ENCODE peak calls at places on chromosomes 4 and X, in five cellular contexts. F, G, E, D and J are unnamed samples.

GRCh38 chr4:87014284-87014782 is 79.5 kb downstream of the AFF1 start:
- DNase-seq in G (no peak), E (no peak), D (no peak), F (no peak), J (no peak)

GRCh38 chr4:10173754-10174749 is 57.5 kb upstream of the WDR1 start:
- DNase-seq in D (peak), G (peak), E (no peak), F (no peak), J (no peak)

GRCh38 chr4:102562995-102563394 is 61.8 kb downstream of the NFKB1 start:
- DNase-seq in G (no peak), E (no peak), F (no peak), D (no peak), J (no peak)

GRCh38 chr4:59247032-59247431 is 1953.1 kb upstream of the ADGRL3 start:
- DNase-seq in F (no peak), G (no peak), D (no peak), E (peak), J (no peak)

GRCh38 chr4:2256781-2257191 is 5.1 kb downstream of the MXD4 start:
- DNase-seq in E (no peak), G (peak), F (no peak), D (peak), J (no peak)

GRCh38 chrX:134737061-134737460 is 78.8 kb upstream of the PLAC1 start:
- DNase-seq in E (no peak), G (no peak), D (no peak), F (no peak), J (no peak)

GRCh38 chrX:13476384-13476783 is 93.0 kb upstream of the EGFL6 start:
- DNase-seq in D (no peak), E (no peak), G (no peak), F (no peak), J (no peak)

GRCh38 chr4:40334591-40335507 is at the start of gene CHRNA9:
- DNase-seq in E (no peak), G (no peak), D (no peak), F (no peak), J (no peak)

GRCh38 chrX:120514236-120514635 is 45.1 kb upstream of the LAMP2 start:
- DNase-seq in G (no peak), F (no peak), D (no peak), E (peak), J (peak)

GRCh38 chr4:7802093-7802726 is 137.5 kb downstream of the AFAP1 start:
- DNase-seq in D (peak), G (no peak), F (peak), E (peak), J (peak)

GRCh38 chr4:82017680-82018079 is 356.1 kb downstream of the HNRNPD start:
- DNase-seq in E (peak), G (no peak), F (no peak), D (no peak), J (peak)